ENCODE peak calls at places on chromosomes 16 and 17, in four cellular contexts. Q is spleen, G is HepG2, Y is Peyer's patch. B is an unnamed sample.
A peak's percentile ranks its signal among the peaks of the same experiment; 100 is the strongest.

GRCh38 chr17:1260762-1261161 is 9.5 kb upstream of the BHLHA9 start:
- DNase-seq in Y (no peak), Q (no peak), G (no peak), B (no peak)

GRCh38 chr16:82404586-82405315 is 222.0 kb upstream of the CDH13 start:
- DNase-seq in Q (no peak), Y (no peak), G (no peak), B (no peak)

GRCh38 chr16:90032664-90033346 is 13.5 kb upstream of the DBNDD1 start:
- DNase-seq in Q (no peak), Y (no peak), G (no peak), B (peak; percentile 42)

GRCh38 chr16:81511371-81511770 is 66.8 kb downstream of the CMIP start:
- DNase-seq in Y (no peak), Q (no peak), G (peak; percentile 86), B (no peak)

GRCh38 chr17:81927653-81928496 is at the start of gene MAFG:
- DNase-seq in Q (peak; percentile 97), Y (peak; percentile 92), G (peak; percentile 94), B (peak; percentile 94)

GRCh38 chr16:17770104-17770503 is 299.3 kb upstream of the XYLT1 start:
- DNase-seq in Y (no peak), G (no peak), Q (no peak), B (no peak)

GRCh38 chr17:81322271-81323082 is 27.4 kb upstream of the SLC38A10 start:
- DNase-seq in Y (no peak), G (peak; percentile 78), Q (no peak), B (peak; percentile 44)

GRCh38 chr16:35344012-35344762 is 1884.8 kb downstream of the TP53TG3F start:
- DNase-seq in Q (no peak), Y (no peak), G (no peak), B (no peak)

GRCh38 chr16:86568677-86569623 is 2.3 kb downstream of the FOXC2 start:
- DNase-seq in G (no peak), Y (no peak), Q (peak; percentile 68), B (no peak)

GRCh38 chr16:85868495-85868894 is 30.5 kb upstream of the IRF8 start:
- DNase-seq in Q (no peak), Y (no peak), G (no peak), B (no peak)

GRCh38 chr16:50684823-50685455 is 3.8 kb upstream of the SNX20 start:
- DNase-seq in G (no peak), Y (no peak), Q (no peak), B (peak; percentile 82)

GRCh38 chr17:67633751-67634191 is 84.0 kb upstream of the NOL11 start:
- DNase-seq in Y (no peak), Q (no peak), G (no peak), B (no peak)

GRCh38 chr17:31442276-31442675 is 50.8 kb downstream of the RAB11FIP4 start:
- DNase-seq in G (no peak), Y (no peak), Q (no peak), B (no peak)

GRCh38 chr16:29906520-29907244 is 6.4 kb downstream of the ASPHD1 start:
- DNase-seq in G (no peak), Q (peak; percentile 38), Y (no peak), B (no peak)

GRCh38 chr17:258045-258734 is 76.7 kb upstream of the DOC2B start:
- DNase-seq in Y (no peak), Q (peak; percentile 40), G (no peak), B (no peak)

GRCh38 chr16:19008245-19008644 is 24.5 kb downstream of the TMC7 start:
- DNase-seq in Y (no peak), Q (peak; percentile 31), G (peak; percentile 71), B (no peak)

GRCh38 chr17:17750881-17751280 is 69.6 kb downstream of the RAI1 start:
- DNase-seq in Y (no peak), G (no peak), Q (peak; percentile 84), B (peak; percentile 85)

GRCh38 chr17:32267690-32268205 is 2.1 kb downstream of the RHBDL3 start:
- DNase-seq in Q (peak; percentile 29), G (no peak), Y (no peak), B (no peak)

GRCh38 chr16:81493755-81494433 is 49.3 kb downstream of the CMIP start:
- DNase-seq in Q (peak; percentile 73), G (peak; percentile 57), Y (peak; percentile 90), B (peak; percentile 49)

GRCh38 chr16:29994613-29995329 is 646 bp downstream of the HIRIP3 start:
- DNase-seq in G (no peak), Y (peak; percentile 91), Q (peak; percentile 72), B (peak; percentile 49)

GRCh38 chr16:75026892-75027391 is 28.1 kb downstream of the ZNRF1 start:
- DNase-seq in G (no peak), Y (no peak), Q (no peak), B (no peak)

GRCh38 chr16:79612207-79612606 is 11.7 kb upstream of the MAF start:
- DNase-seq in Y (no peak), G (no peak), Q (no peak), B (no peak)

GRCh38 chr16:87045462-87046216 is 271.6 kb downstream of the C16orf95 start:
- DNase-seq in Y (no peak), Q (no peak), G (no peak), B (no peak)

GRCh38 chr17:11487469-11487868 is 110.8 kb upstream of the DNAH9 start:
- DNase-seq in Y (no peak), Q (no peak), G (no peak), B (no peak)

GRCh38 chr16:84790291-84790690 is 29.5 kb upstream of the CRISPLD2 start:
- DNase-seq in G (no peak), Y (no peak), Q (no peak), B (no peak)

GRCh38 chr16:12315330-12316138 is 339.0 kb downstream of the SNX29 start:
- DNase-seq in Q (no peak), Y (no peak), G (peak; percentile 91), B (no peak)

GRCh38 chr17:54968954-54969400 is 412 bp downstream of the STXBP4 start:
- DNase-seq in G (peak; percentile 32), Q (no peak), Y (no peak), B (peak; percentile 46)

GRCh38 chr17:51189628-51190027 is 23.4 kb downstream of the NME2 start:
- DNase-seq in Y (no peak), G (no peak), Q (no peak), B (no peak)

GRCh38 chr17:8729421-8729820 is 15.2 kb downstream of the CCDC42 start:
- DNase-seq in Q (no peak), G (no peak), Y (no peak), B (no peak)

GRCh38 chr17:78532311-78532710 is 44.9 kb downstream of the DNAH17 start:
- DNase-seq in G (no peak), Q (peak; percentile 25), Y (no peak), B (no peak)

GRCh38 chr17:4747847-4748246 is 8.1 kb upstream of the CXCL16 start:
- DNase-seq in G (no peak), Q (no peak), Y (no peak), B (no peak)

GRCh38 chr16:76360384-76360783 is 83.2 kb downstream of the CNTNAP4 start:
- DNase-seq in Y (no peak), Q (no peak), G (no peak), B (no peak)

GRCh38 chr16:22126037-22126558 is 33.8 kb downstream of the VWA3A start:
- DNase-seq in Y (no peak), G (no peak), Q (no peak), B (no peak)
- TF ChIP-seq POLR2A in Y (no peak), G (no peak), Q (no peak), B (no peak)

DNA sequence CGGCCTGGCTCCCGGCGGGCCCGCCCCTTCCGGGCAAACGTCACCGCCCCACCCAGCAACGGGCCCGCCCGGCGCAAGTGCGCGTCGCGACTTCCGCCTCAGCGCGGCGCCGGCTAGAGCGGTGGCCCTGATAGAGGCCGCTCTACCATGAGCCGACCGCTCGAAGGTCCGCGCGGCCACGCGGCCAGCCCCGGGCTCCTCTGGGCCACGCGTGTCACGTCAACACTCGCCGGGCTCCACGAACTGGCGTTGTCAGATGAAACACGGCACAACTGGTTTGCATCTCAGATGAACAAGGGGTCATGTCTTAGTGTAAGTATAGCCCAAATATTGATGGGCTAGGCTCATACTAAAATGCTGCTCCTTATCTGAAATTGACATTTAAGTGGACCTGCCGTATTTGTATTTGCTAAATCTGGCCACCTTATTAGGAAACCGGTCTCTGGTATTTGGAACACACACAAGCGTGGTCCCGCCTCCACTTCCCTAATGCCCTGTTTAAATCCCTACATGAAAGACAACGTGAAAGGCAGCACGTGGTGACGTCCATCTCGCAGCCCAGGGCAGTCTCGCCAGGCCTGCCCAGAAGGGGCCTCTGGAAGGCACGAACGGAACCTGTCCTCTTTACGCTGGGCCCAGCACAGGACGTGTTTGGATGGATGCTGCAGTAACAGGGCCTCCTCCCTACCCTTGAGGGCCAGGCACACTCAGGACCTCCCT is at the start of gene ZNF598:
- DNase-seq in G (peak; percentile 73), Q (peak; percentile 95), Y (peak; percentile 89), B (peak; percentile 89)
- TF ChIP-seq POLR2A in G (peak; percentile 63), Q (peak; percentile 88), Y (peak; percentile 99), B (peak; percentile 92)

DNA sequence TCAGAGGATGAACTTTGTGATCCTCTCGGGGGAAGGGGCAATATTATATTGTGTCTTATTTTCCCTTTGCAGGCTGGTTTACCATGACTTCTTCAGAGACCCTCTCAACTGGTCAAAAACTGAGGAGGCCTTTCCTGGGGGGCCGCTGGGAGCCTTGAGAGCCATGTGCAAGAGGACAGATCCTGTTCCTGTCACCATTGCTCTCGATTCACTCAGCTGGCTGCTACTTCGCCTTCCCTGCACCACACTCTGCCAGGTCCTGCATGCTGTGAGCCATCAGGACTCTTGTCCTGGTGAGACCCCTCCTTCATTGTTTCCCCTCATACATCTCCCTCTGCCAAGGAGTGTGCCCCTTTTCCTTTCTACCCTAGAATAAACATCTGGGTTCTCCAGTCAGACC is 2.5 kb downstream of the ELP5 start:
- DNase-seq in Y (no peak), G (no peak), Q (no peak), B (no peak)
- TF ChIP-seq POLR2A in Y (no peak), G (no peak), Q (no peak), B (no peak)

GRCh38 chr17:75288359-75288758 is 874 bp downstream of the SLC25A19 start:
- DNase-seq in Q (no peak), G (no peak), Y (no peak), B (no peak)

GRCh38 chr17:75289832-75290337 is 652 bp upstream of the SLC25A19 start:
- DNase-seq in Y (peak; percentile 57), G (no peak), Q (peak; percentile 90), B (peak; percentile 88)

GRCh38 chr17:75287221-75287620 is 2.0 kb downstream of the SLC25A19 start:
- DNase-seq in G (no peak), Y (no peak), Q (no peak), B (no peak)

GRCh38 chr17:75288784-75289121 is 480 bp downstream of the SLC25A19 start:
- DNase-seq in G (peak; percentile 69), Q (no peak), Y (no peak), B (peak; percentile 80)

DNA sequence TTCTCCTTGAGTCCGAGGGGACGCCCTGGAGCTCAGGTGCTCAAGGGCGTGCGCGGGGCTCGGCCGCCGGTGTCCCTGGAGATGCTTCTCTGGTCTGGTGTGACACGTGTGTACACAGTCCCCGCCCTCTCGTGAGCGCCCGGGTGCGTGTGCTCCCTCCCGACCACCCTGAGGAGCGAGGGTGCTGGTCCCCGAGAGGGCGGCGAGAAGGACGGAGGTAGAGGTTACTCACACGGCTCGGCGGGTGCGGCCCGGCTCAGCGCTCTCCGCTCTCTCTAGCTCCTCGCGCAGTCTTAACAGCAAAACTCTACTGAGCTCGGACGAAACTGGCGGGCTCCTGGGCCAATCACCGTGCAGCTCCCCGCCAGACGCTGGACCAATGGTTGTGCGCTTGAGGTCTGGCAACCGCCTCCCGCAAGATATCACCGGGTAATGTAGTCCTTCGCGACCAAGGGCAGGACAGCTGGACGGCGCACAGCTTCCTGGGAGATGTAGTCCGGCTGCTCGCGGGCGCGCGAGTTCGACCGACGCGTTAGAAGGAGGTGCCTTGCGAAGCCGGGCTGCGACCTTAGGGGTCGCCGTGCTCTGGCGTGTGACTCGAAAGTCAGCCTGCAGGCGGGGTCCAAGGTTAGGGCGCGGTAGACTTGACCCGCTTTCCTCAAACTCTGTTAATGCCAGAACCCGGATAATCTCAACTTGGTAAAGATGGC is at the start of gene SLC25A19:
- DNase-seq in Q (peak; percentile 99), Y (peak; percentile 97), G (peak; percentile 99), B (peak; percentile 99)
- TF ChIP-seq POLR2A in Q (peak; percentile 98), Y (peak; percentile 98), G (peak; percentile 99), B (peak; percentile 90)

B was measured in NB4.